ENCODE peak calls at places on chromosomes 6 and 20, in six cellular contexts. One of them, this sample, is unnamed.

GRCh38 chr20:32456869-32457421 is 98.8 kb downstream of the ASXL1 start:
- DNase-seq in B cell: peak; percentile 58
- DNase-seq in EL: peak; percentile 47
- DNase-seq in activated naive CD8-positive, alpha-beta T cell treated with anti-CD3 and anti-CD28 coated beads for 36 hours: peak; percentile 35
- DNase-seq in activated naive CD4-positive, alpha-beta T cell treated with anti-CD3 and anti-CD28 coated beads, Interleukin-2, amount 10 ng/mL, durations not matched to agents 7 days and 5 days: no peak
- DNase-seq in left ventricle myocardium inferior: no peak
- DNase-seq in this sample: no peak

GRCh38 chr20:32034581-32035397 is 17.3 kb upstream of the HCK start:
- DNase-seq in B cell: peak; percentile 33
- DNase-seq in EL: peak; percentile 28
- DNase-seq in activated naive CD8-positive, alpha-beta T cell treated with anti-CD3 and anti-CD28 coated beads for 36 hours: no peak
- DNase-seq in activated naive CD4-positive, alpha-beta T cell treated with anti-CD3 and anti-CD28 coated beads, Interleukin-2, amount 10 ng/mL, durations not matched to agents 7 days and 5 days: no peak
- DNase-seq in left ventricle myocardium inferior: no peak
- DNase-seq in this sample: no peak

GRCh38 chr6:143992285-143992684 is 15.8 kb downstream of the PLAGL1 start:
- DNase-seq in B cell: no peak
- DNase-seq in EL: no peak
- DNase-seq in activated naive CD8-positive, alpha-beta T cell treated with anti-CD3 and anti-CD28 coated beads for 36 hours: no peak
- DNase-seq in activated naive CD4-positive, alpha-beta T cell treated with anti-CD3 and anti-CD28 coated beads, Interleukin-2, amount 10 ng/mL, durations not matched to agents 7 days and 5 days: no peak
- DNase-seq in left ventricle myocardium inferior: no peak
- DNase-seq in this sample: no peak

GRCh38 chr20:10201321-10201870 is 17.2 kb upstream of the SNAP25 start:
- DNase-seq in B cell: no peak
- DNase-seq in EL: no peak
- DNase-seq in activated naive CD8-positive, alpha-beta T cell treated with anti-CD3 and anti-CD28 coated beads for 36 hours: no peak
- DNase-seq in activated naive CD4-positive, alpha-beta T cell treated with anti-CD3 and anti-CD28 coated beads, Interleukin-2, amount 10 ng/mL, durations not matched to agents 7 days and 5 days: no peak
- DNase-seq in left ventricle myocardium inferior: no peak
- DNase-seq in this sample: no peak

GRCh38 chr6:13581700-13582229 is 7.4 kb downstream of the SIRT5 start:
- DNase-seq in B cell: no peak
- DNase-seq in EL: no peak
- DNase-seq in activated naive CD8-positive, alpha-beta T cell treated with anti-CD3 and anti-CD28 coated beads for 36 hours: no peak
- DNase-seq in activated naive CD4-positive, alpha-beta T cell treated with anti-CD3 and anti-CD28 coated beads, Interleukin-2, amount 10 ng/mL, durations not matched to agents 7 days and 5 days: no peak
- DNase-seq in left ventricle myocardium inferior: no peak
- DNase-seq in this sample: no peak

GRCh38 chr6:138657026-138657425 is 116.5 kb upstream of the CCDC28A start:
- DNase-seq in B cell: no peak
- DNase-seq in EL: no peak
- DNase-seq in activated naive CD8-positive, alpha-beta T cell treated with anti-CD3 and anti-CD28 coated beads for 36 hours: no peak
- DNase-seq in activated naive CD4-positive, alpha-beta T cell treated with anti-CD3 and anti-CD28 coated beads, Interleukin-2, amount 10 ng/mL, durations not matched to agents 7 days and 5 days: no peak
- DNase-seq in left ventricle myocardium inferior: no peak
- DNase-seq in this sample: no peak

GRCh38 chr6:109034439-109035041 is 60.1 kb downstream of the SESN1 start:
- DNase-seq in B cell: no peak
- DNase-seq in EL: no peak
- DNase-seq in activated naive CD8-positive, alpha-beta T cell treated with anti-CD3 and anti-CD28 coated beads for 36 hours: no peak
- DNase-seq in activated naive CD4-positive, alpha-beta T cell treated with anti-CD3 and anti-CD28 coated beads, Interleukin-2, amount 10 ng/mL, durations not matched to agents 7 days and 5 days: no peak
- DNase-seq in left ventricle myocardium inferior: no peak
- DNase-seq in this sample: no peak

GRCh38 chr20:50216543-50217206 is 26.0 kb downstream of the CEBPB start:
- DNase-seq in B cell: no peak
- DNase-seq in EL: no peak
- DNase-seq in activated naive CD8-positive, alpha-beta T cell treated with anti-CD3 and anti-CD28 coated beads for 36 hours: no peak
- DNase-seq in activated naive CD4-positive, alpha-beta T cell treated with anti-CD3 and anti-CD28 coated beads, Interleukin-2, amount 10 ng/mL, durations not matched to agents 7 days and 5 days: no peak
- DNase-seq in left ventricle myocardium inferior: no peak
- DNase-seq in this sample: peak; percentile 15

GRCh38 chr20:57882451-57883161 is 172.8 kb upstream of the PMEPA1 start:
- DNase-seq in B cell: no peak
- DNase-seq in EL: peak; percentile 26
- DNase-seq in activated naive CD8-positive, alpha-beta T cell treated with anti-CD3 and anti-CD28 coated beads for 36 hours: no peak
- DNase-seq in activated naive CD4-positive, alpha-beta T cell treated with anti-CD3 and anti-CD28 coated beads, Interleukin-2, amount 10 ng/mL, durations not matched to agents 7 days and 5 days: no peak
- DNase-seq in left ventricle myocardium inferior: no peak
- DNase-seq in this sample: no peak

GRCh38 chr6:54681987-54682386 is 164.6 kb upstream of the FAM83B start:
- DNase-seq in B cell: no peak
- DNase-seq in EL: peak; percentile 74
- DNase-seq in activated naive CD8-positive, alpha-beta T cell treated with anti-CD3 and anti-CD28 coated beads for 36 hours: no peak
- DNase-seq in activated naive CD4-positive, alpha-beta T cell treated with anti-CD3 and anti-CD28 coated beads, Interleukin-2, amount 10 ng/mL, durations not matched to agents 7 days and 5 days: no peak
- DNase-seq in left ventricle myocardium inferior: no peak
- DNase-seq in this sample: no peak

GRCh38 chr20:17794400-17794799 is 94.6 kb downstream of the BANF2 start:
- DNase-seq in B cell: no peak
- DNase-seq in EL: no peak
- DNase-seq in activated naive CD8-positive, alpha-beta T cell treated with anti-CD3 and anti-CD28 coated beads for 36 hours: no peak
- DNase-seq in activated naive CD4-positive, alpha-beta T cell treated with anti-CD3 and anti-CD28 coated beads, Interleukin-2, amount 10 ng/mL, durations not matched to agents 7 days and 5 days: no peak
- DNase-seq in left ventricle myocardium inferior: no peak
- DNase-seq in this sample: no peak

GRCh38 chr6:170423030-170423429 is 116.5 kb downstream of the FAM120B start:
- DNase-seq in B cell: no peak
- DNase-seq in EL: no peak
- DNase-seq in activated naive CD8-positive, alpha-beta T cell treated with anti-CD3 and anti-CD28 coated beads for 36 hours: no peak
- DNase-seq in activated naive CD4-positive, alpha-beta T cell treated with anti-CD3 and anti-CD28 coated beads, Interleukin-2, amount 10 ng/mL, durations not matched to agents 7 days and 5 days: no peak
- DNase-seq in left ventricle myocardium inferior: no peak
- DNase-seq in this sample: no peak

GRCh38 chr20:50141811-50142561 is 11.5 kb downstream of the PEDS1 start:
- DNase-seq in B cell: no peak
- DNase-seq in EL: no peak
- DNase-seq in activated naive CD8-positive, alpha-beta T cell treated with anti-CD3 and anti-CD28 coated beads for 36 hours: no peak
- DNase-seq in activated naive CD4-positive, alpha-beta T cell treated with anti-CD3 and anti-CD28 coated beads, Interleukin-2, amount 10 ng/mL, durations not matched to agents 7 days and 5 days: no peak
- DNase-seq in left ventricle myocardium inferior: no peak
- DNase-seq in this sample: no peak

GRCh38 chr20:19764207-19764606 is 6.1 kb downstream of the RIN2 start:
- DNase-seq in B cell: no peak
- DNase-seq in EL: no peak
- DNase-seq in activated naive CD8-positive, alpha-beta T cell treated with anti-CD3 and anti-CD28 coated beads for 36 hours: no peak
- DNase-seq in activated naive CD4-positive, alpha-beta T cell treated with anti-CD3 and anti-CD28 coated beads, Interleukin-2, amount 10 ng/mL, durations not matched to agents 7 days and 5 days: no peak
- DNase-seq in left ventricle myocardium inferior: no peak
- DNase-seq in this sample: no peak

GRCh38 chr20:46894579-46894958 is at the start of gene EYA2:
- DNase-seq in B cell: no peak
- DNase-seq in EL: no peak
- DNase-seq in activated naive CD8-positive, alpha-beta T cell treated with anti-CD3 and anti-CD28 coated beads for 36 hours: no peak
- DNase-seq in activated naive CD4-positive, alpha-beta T cell treated with anti-CD3 and anti-CD28 coated beads, Interleukin-2, amount 10 ng/mL, durations not matched to agents 7 days and 5 days: no peak
- DNase-seq in left ventricle myocardium inferior: peak; percentile 15
- DNase-seq in this sample: no peak

GRCh38 chr6:136092897-136093296 is 157.2 kb downstream of the MTFR2 start:
- DNase-seq in B cell: no peak
- DNase-seq in EL: no peak
- DNase-seq in activated naive CD8-positive, alpha-beta T cell treated with anti-CD3 and anti-CD28 coated beads for 36 hours: no peak
- DNase-seq in activated naive CD4-positive, alpha-beta T cell treated with anti-CD3 and anti-CD28 coated beads, Interleukin-2, amount 10 ng/mL, durations not matched to agents 7 days and 5 days: no peak
- DNase-seq in left ventricle myocardium inferior: no peak
- DNase-seq in this sample: no peak

GRCh38 chr6:122692175-122692598 is 82.0 kb downstream of the PKIB start:
- DNase-seq in B cell: no peak
- DNase-seq in EL: peak; percentile 85
- DNase-seq in activated naive CD8-positive, alpha-beta T cell treated with anti-CD3 and anti-CD28 coated beads for 36 hours: no peak
- DNase-seq in activated naive CD4-positive, alpha-beta T cell treated with anti-CD3 and anti-CD28 coated beads, Interleukin-2, amount 10 ng/mL, durations not matched to agents 7 days and 5 days: no peak
- DNase-seq in left ventricle myocardium inferior: no peak
- DNase-seq in this sample: no peak

GRCh38 chr6:37353761-37354525 is at the start of gene RNF8:
- DNase-seq in B cell: peak; percentile 91
- DNase-seq in EL: peak; percentile 85
- DNase-seq in activated naive CD8-positive, alpha-beta T cell treated with anti-CD3 and anti-CD28 coated beads for 36 hours: peak; percentile 96
- DNase-seq in activated naive CD4-positive, alpha-beta T cell treated with anti-CD3 and anti-CD28 coated beads, Interleukin-2, amount 10 ng/mL, durations not matched to agents 7 days and 5 days: peak; percentile 94
- DNase-seq in left ventricle myocardium inferior: peak; percentile 93
- DNase-seq in this sample: peak; percentile 97

GRCh38 chr20:44979090-44979621 is 12.8 kb downstream of the STK4 start:
- DNase-seq in B cell: peak; percentile 80
- DNase-seq in EL: peak; percentile 42
- DNase-seq in activated naive CD8-positive, alpha-beta T cell treated with anti-CD3 and anti-CD28 coated beads for 36 hours: peak; percentile 44
- DNase-seq in activated naive CD4-positive, alpha-beta T cell treated with anti-CD3 and anti-CD28 coated beads, Interleukin-2, amount 10 ng/mL, durations not matched to agents 7 days and 5 days: peak; percentile 83
- DNase-seq in left ventricle myocardium inferior: no peak
- DNase-seq in this sample: no peak

GRCh38 chr6:100176321-100176950 is 182.4 kb upstream of the MCHR2 start:
- DNase-seq in B cell: no peak
- DNase-seq in EL: peak; percentile 76
- DNase-seq in activated naive CD8-positive, alpha-beta T cell treated with anti-CD3 and anti-CD28 coated beads for 36 hours: no peak
- DNase-seq in activated naive CD4-positive, alpha-beta T cell treated with anti-CD3 and anti-CD28 coated beads, Interleukin-2, amount 10 ng/mL, durations not matched to agents 7 days and 5 days: no peak
- DNase-seq in left ventricle myocardium inferior: no peak
- DNase-seq in this sample: no peak

GRCh38 chr20:17533396-17533795 is 2.2 kb upstream of the BFSP1 start:
- DNase-seq in B cell: no peak
- DNase-seq in EL: peak; percentile 70
- DNase-seq in activated naive CD8-positive, alpha-beta T cell treated with anti-CD3 and anti-CD28 coated beads for 36 hours: no peak
- DNase-seq in activated naive CD4-positive, alpha-beta T cell treated with anti-CD3 and anti-CD28 coated beads, Interleukin-2, amount 10 ng/mL, durations not matched to agents 7 days and 5 days: peak; percentile 36
- DNase-seq in left ventricle myocardium inferior: no peak
- DNase-seq in this sample: no peak

GRCh38 chr6:112218563-112218962 is 35.8 kb downstream of the LAMA4 start:
- DNase-seq in B cell: no peak
- DNase-seq in EL: no peak
- DNase-seq in activated naive CD8-positive, alpha-beta T cell treated with anti-CD3 and anti-CD28 coated beads for 36 hours: no peak
- DNase-seq in activated naive CD4-positive, alpha-beta T cell treated with anti-CD3 and anti-CD28 coated beads, Interleukin-2, amount 10 ng/mL, durations not matched to agents 7 days and 5 days: no peak
- DNase-seq in left ventricle myocardium inferior: peak; percentile 74
- DNase-seq in this sample: no peak

GRCh38 chr6:41326092-41326491 is 9.3 kb upstream of the NCR2 start:
- DNase-seq in B cell: no peak
- DNase-seq in EL: no peak
- DNase-seq in activated naive CD8-positive, alpha-beta T cell treated with anti-CD3 and anti-CD28 coated beads for 36 hours: no peak
- DNase-seq in activated naive CD4-positive, alpha-beta T cell treated with anti-CD3 and anti-CD28 coated beads, Interleukin-2, amount 10 ng/mL, durations not matched to agents 7 days and 5 days: no peak
- DNase-seq in left ventricle myocardium inferior: no peak
- DNase-seq in this sample: no peak

GRCh38 chr20:25310268-25310920 is 62.5 kb downstream of the PYGB start:
- DNase-seq in B cell: peak; percentile 17
- DNase-seq in EL: peak; percentile 97
- DNase-seq in activated naive CD8-positive, alpha-beta T cell treated with anti-CD3 and anti-CD28 coated beads for 36 hours: peak; percentile 66
- DNase-seq in activated naive CD4-positive, alpha-beta T cell treated with anti-CD3 and anti-CD28 coated beads, Interleukin-2, amount 10 ng/mL, durations not matched to agents 7 days and 5 days: peak; percentile 69
- DNase-seq in left ventricle myocardium inferior: no peak
- DNase-seq in this sample: peak; percentile 64

GRCh38 chr6:26172496-26172958 is 85.3 kb downstream of the HFE start:
- DNase-seq in B cell: peak; percentile 69
- DNase-seq in EL: peak; percentile 53
- DNase-seq in activated naive CD8-positive, alpha-beta T cell treated with anti-CD3 and anti-CD28 coated beads for 36 hours: no peak
- DNase-seq in activated naive CD4-positive, alpha-beta T cell treated with anti-CD3 and anti-CD28 coated beads, Interleukin-2, amount 10 ng/mL, durations not matched to agents 7 days and 5 days: peak; percentile 52
- DNase-seq in left ventricle myocardium inferior: no peak
- DNase-seq in this sample: no peak

GRCh38 chr20:59574308-59574707 is 30.0 kb upstream of the PHACTR3 start:
- DNase-seq in B cell: no peak
- DNase-seq in EL: no peak
- DNase-seq in activated naive CD8-positive, alpha-beta T cell treated with anti-CD3 and anti-CD28 coated beads for 36 hours: no peak
- DNase-seq in activated naive CD4-positive, alpha-beta T cell treated with anti-CD3 and anti-CD28 coated beads, Interleukin-2, amount 10 ng/mL, durations not matched to agents 7 days and 5 days: no peak
- DNase-seq in left ventricle myocardium inferior: no peak
- DNase-seq in this sample: no peak

GRCh38 chr6:166251196-166251595 is 57.0 kb downstream of the PRR18 start:
- DNase-seq in B cell: no peak
- DNase-seq in EL: no peak
- DNase-seq in activated naive CD8-positive, alpha-beta T cell treated with anti-CD3 and anti-CD28 coated beads for 36 hours: no peak
- DNase-seq in activated naive CD4-positive, alpha-beta T cell treated with anti-CD3 and anti-CD28 coated beads, Interleukin-2, amount 10 ng/mL, durations not matched to agents 7 days and 5 days: no peak
- DNase-seq in left ventricle myocardium inferior: no peak
- DNase-seq in this sample: no peak

GRCh38 chr20:8860011-8860495 is 208.8 kb upstream of the PLCB4 start:
- DNase-seq in B cell: no peak
- DNase-seq in EL: peak; percentile 86
- DNase-seq in activated naive CD8-positive, alpha-beta T cell treated with anti-CD3 and anti-CD28 coated beads for 36 hours: no peak
- DNase-seq in activated naive CD4-positive, alpha-beta T cell treated with anti-CD3 and anti-CD28 coated beads, Interleukin-2, amount 10 ng/mL, durations not matched to agents 7 days and 5 days: no peak
- DNase-seq in left ventricle myocardium inferior: no peak
- DNase-seq in this sample: no peak

GRCh38 chr6:19472850-19473249 is 364.3 kb upstream of the ID4 start:
- DNase-seq in B cell: no peak
- DNase-seq in EL: peak; percentile 8
- DNase-seq in activated naive CD8-positive, alpha-beta T cell treated with anti-CD3 and anti-CD28 coated beads for 36 hours: no peak
- DNase-seq in activated naive CD4-positive, alpha-beta T cell treated with anti-CD3 and anti-CD28 coated beads, Interleukin-2, amount 10 ng/mL, durations not matched to agents 7 days and 5 days: no peak
- DNase-seq in left ventricle myocardium inferior: no peak
- DNase-seq in this sample: no peak

GRCh38 chr20:4665591-4665990 is 56.1 kb upstream of the PRND start:
- DNase-seq in B cell: no peak
- DNase-seq in EL: no peak
- DNase-seq in activated naive CD8-positive, alpha-beta T cell treated with anti-CD3 and anti-CD28 coated beads for 36 hours: no peak
- DNase-seq in activated naive CD4-positive, alpha-beta T cell treated with anti-CD3 and anti-CD28 coated beads, Interleukin-2, amount 10 ng/mL, durations not matched to agents 7 days and 5 days: no peak
- DNase-seq in left ventricle myocardium inferior: no peak
- DNase-seq in this sample: no peak

GRCh38 chr6:46684771-46685170 is 2.9 kb upstream of the TDRD6 start:
- DNase-seq in B cell: no peak
- DNase-seq in EL: peak; percentile 54
- DNase-seq in activated naive CD8-positive, alpha-beta T cell treated with anti-CD3 and anti-CD28 coated beads for 36 hours: no peak
- DNase-seq in activated naive CD4-positive, alpha-beta T cell treated with anti-CD3 and anti-CD28 coated beads, Interleukin-2, amount 10 ng/mL, durations not matched to agents 7 days and 5 days: no peak
- DNase-seq in left ventricle myocardium inferior: no peak
- DNase-seq in this sample: no peak

GRCh38 chr6:35402136-35402855 is 49.8 kb upstream of the FANCE start:
- DNase-seq in B cell: no peak
- DNase-seq in EL: no peak
- DNase-seq in activated naive CD8-positive, alpha-beta T cell treated with anti-CD3 and anti-CD28 coated beads for 36 hours: no peak
- DNase-seq in activated naive CD4-positive, alpha-beta T cell treated with anti-CD3 and anti-CD28 coated beads, Interleukin-2, amount 10 ng/mL, durations not matched to agents 7 days and 5 days: no peak
- DNase-seq in left ventricle myocardium inferior: no peak
- DNase-seq in this sample: no peak

This sample was measured in Right ventricle myocardium inferior.